ENCODE peak calls at places on chromosomes 11 and 22, in nine cellular contexts. S, I, M, H, K, Y, U, W and N are unnamed samples.

GRCh38 chr11:44382648-44383240 is 72.8 kb upstream of the ALX4 start:
- DNase-seq in S (no peak), I (peak; percentile 25), M (no peak), H (no peak), K (no peak), Y (no peak), U (peak; percentile 86), W (no peak), N (no peak)

GRCh38 chr22:50218996-50219727 is 18.4 kb downstream of the SELENOO start:
- DNase-seq in S (peak; percentile 78), I (peak; percentile 94), M (no peak), H (peak; percentile 89), K (peak; percentile 74), Y (peak; percentile 97), U (peak; percentile 95), W (peak; percentile 91), N (peak; percentile 82)

GRCh38 chr22:41201146-41201545 is 4.0 kb upstream of the L3MBTL2 start:
- DNase-seq in S (no peak), I (no peak), M (no peak), H (no peak), K (no peak), Y (peak; percentile 49), U (no peak), W (no peak), N (no peak)

GRCh38 chr22:29105468-29105867 is 32.6 kb downstream of the KREMEN1 start:
- DNase-seq in S (no peak), I (no peak), M (no peak), H (no peak), K (peak; percentile 35), Y (no peak), U (no peak), W (no peak), N (no peak)

GRCh38 chr11:4891996-4892640 is 10.4 kb downstream of the OR51T1 start:
- DNase-seq in S (no peak), I (no peak), M (no peak), H (no peak), K (peak; percentile 93), Y (no peak), U (no peak), W (no peak), N (no peak)

GRCh38 chr11:5258543-5259262 is 4.1 kb upstream of the HBG2 start:
- DNase-seq in S (no peak), I (no peak), M (no peak), H (no peak), K (no peak), Y (no peak), U (no peak), W (no peak), N (no peak)

GRCh38 chr22:49080631-49081030 is 747.0 kb downstream of the BRD1 start:
- DNase-seq in S (no peak), I (peak; percentile 81), M (no peak), H (no peak), K (no peak), Y (no peak), U (no peak), W (no peak), N (no peak)

GRCh38 chr11:122879785-122880184 is 2.8 kb upstream of the JHY start:
- DNase-seq in S (no peak), I (no peak), M (no peak), H (no peak), K (no peak), Y (no peak), U (no peak), W (no peak), N (no peak)

GRCh38 chr11:67287355-67288197 is 1.5 kb upstream of the ANKRD13D start:
- DNase-seq in S (no peak), I (no peak), M (no peak), H (no peak), K (no peak), Y (no peak), U (no peak), W (no peak), N (no peak)

GRCh38 chr11:67285541-67286498 is 3.3 kb upstream of the ANKRD13D start:
- DNase-seq in S (no peak), I (no peak), M (no peak), H (no peak), K (no peak), Y (no peak), U (no peak), W (no peak), N (no peak)

GRCh38 chr11:67284811-67285540 is 4.1 kb upstream of the ANKRD13D start:
- DNase-seq in S (no peak), I (no peak), M (no peak), H (no peak), K (no peak), Y (no peak), U (no peak), W (no peak), N (no peak)

GRCh38 chr11:67288198-67288451 is 978 bp upstream of the ANKRD13D start:
- DNase-seq in S (no peak), I (no peak), M (no peak), H (no peak), K (no peak), Y (no peak), U (no peak), W (no peak), N (no peak)

DNA sequence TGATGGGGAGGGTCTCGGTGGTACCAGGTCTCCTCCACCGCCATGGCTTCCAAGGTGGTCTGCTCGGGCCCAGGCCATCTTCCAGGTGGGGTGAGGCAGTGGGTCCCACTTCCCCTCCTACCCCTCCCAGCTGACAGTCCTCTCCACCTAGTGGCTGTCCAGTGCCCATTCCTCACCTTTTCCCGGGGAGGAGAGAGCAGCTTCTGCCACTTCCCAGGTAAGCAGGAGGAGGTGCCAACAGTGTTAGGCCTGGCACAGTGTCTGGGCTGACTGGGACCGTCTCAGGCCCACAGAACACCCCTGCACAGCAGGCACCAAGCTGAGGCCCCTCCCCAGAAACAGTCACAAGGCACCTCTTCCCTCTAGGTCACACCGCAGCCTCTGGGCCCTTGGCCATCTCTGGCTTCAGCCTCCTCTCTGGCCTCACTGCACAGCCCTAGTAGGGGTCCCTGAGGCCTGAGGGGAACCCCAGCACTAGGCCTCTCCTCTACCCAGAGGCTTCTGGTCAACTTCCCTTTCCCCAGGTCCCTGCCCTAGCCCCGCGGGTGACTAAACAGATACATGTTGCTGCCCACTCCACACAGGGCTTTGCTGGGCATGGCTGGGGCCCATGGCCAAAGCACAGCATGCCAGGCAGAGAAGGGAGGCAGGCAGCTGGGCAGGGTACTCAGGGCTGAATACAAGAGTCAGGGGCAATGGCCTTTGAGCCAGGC is 2.3 kb upstream of the ANKRD13D start:
- DNase-seq in S (no peak), I (no peak), M (no peak), H (no peak), K (no peak), Y (no peak), U (no peak), W (no peak), N (no peak)
- TF ChIP-seq POLR2A in S (no peak), I (no peak), M (no peak), H (no peak), K (no peak), Y (no peak), U (no peak), W (no peak), N (no peak)

DNA sequence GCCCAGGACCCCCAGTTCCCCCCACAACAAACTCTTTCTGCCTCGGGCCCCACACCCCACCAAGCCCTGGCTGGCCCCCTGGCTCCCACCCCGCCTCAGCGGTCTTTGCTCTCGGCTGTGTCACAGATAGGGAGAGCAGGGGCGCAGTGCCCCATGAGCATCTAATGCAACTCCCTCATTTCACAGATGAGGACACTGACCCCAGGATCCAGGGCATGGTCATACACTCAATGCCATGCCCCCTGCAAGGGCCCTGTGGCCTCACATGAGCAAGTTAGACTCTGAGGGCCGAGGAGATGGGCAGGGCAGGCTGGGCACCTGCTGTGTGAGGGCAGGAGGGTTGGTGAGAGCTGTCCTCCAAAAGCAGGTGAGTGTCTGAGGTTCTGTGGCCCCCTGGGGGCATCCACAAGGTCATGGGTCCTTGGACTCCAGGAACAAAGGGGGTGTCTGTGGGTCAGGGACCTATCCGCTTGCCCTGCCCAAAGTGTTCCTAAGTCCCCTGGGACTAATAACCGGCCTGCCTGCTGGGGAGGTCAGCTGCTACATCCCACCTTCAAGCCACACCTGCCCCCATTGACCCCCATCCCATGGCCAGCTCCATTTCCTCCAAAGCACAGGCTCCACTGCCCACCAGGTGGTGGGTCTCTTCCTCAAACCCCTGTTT is 2.5 kb downstream of the MIF start:
- DNase-seq in S (no peak), I (no peak), M (no peak), H (no peak), K (no peak), Y (no peak), U (no peak), W (no peak), N (no peak)
- TF ChIP-seq POLR2A in S (no peak), I (no peak), M (no peak), H (no peak), K (peak; percentile 6), Y (no peak), U (no peak), W (no peak), N (no peak)

DNA sequence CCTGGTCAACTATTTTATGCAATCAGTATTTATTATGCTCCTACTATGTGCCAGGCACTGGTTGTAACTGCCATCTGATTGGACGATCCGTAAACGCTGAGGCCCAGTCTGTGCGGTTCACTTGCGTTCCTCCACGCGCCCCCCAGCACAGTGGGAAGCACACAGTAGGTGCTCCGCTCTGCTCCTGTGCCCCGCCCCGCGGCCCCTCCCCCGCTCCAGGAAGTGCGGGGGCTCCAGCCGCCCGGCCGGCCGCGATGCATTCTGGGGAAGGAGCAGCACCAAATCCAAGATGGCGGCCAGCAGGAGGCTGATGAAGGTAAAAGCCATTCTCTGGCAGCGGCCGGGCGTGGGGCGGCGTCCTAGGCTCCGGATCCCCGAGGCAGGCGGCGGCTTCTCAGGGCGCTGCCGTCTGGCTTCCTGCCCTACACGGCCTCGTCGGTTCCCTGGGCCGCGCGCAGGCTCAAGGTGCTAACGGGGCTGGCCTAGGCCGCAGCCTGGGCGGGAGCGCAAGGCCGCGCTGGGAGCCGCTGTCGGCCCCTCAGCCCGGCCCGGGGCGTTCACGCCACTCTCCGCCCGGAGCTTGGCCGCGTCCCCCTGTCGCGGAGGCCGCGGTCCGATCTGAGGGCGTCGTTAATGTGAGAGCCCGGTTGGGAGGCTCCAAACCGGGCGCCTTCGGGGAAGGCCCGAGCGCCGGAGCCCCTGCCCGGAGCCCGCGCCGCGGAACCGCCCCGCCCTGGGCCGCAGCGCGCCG is at the start of gene UBE2L3:
- DNase-seq in S (peak; percentile 79), I (peak; percentile 96), M (peak; percentile 93), H (peak; percentile 88), K (peak; percentile 74), Y (peak; percentile 75), U (peak; percentile 75), W (peak; percentile 80), N (peak; percentile 82)
- TF ChIP-seq POLR2A in S (peak; percentile 77), I (no peak), M (peak; percentile 78), H (peak; percentile 50), K (peak; percentile 91), Y (peak; percentile 62), U (peak; percentile 69), W (peak; percentile 62), N (peak; percentile 48)

GRCh38 chr11:65857500-65858353 is at the start of gene CFL1:
- DNase-seq in S (peak; percentile 98), I (peak; percentile 100), M (peak; percentile 82), H (peak; percentile 99), K (peak; percentile 97), Y (peak; percentile 99), U (peak; percentile 99), W (peak; percentile 98), N (peak; percentile 98)
- TF ChIP-seq POLR2A in S (peak; percentile 99), I (peak; percentile 76), M (peak; percentile 98), H (peak; percentile 99), K (peak; percentile 100), Y (peak; percentile 97), U (peak; percentile 98), W (peak; percentile 99), N (peak; percentile 89)